ENCODE peak calls at places on chromosomes 2 and 18, in ten cellular contexts. F, W, L, T, H, D, A, N, Z and Q are unnamed samples.

GRCh38 chr2:239819974-239820555 is 205.1 kb downstream of the NDUFA10 start:
- DNase-seq in F (no peak), W (no peak), L (no peak), T (no peak), H (no peak), D (no peak), A (peak; percentile 35), N (no peak), Z (no peak), Q (no peak)

GRCh38 chr2:134181219-134181618 is 72.7 kb upstream of the MGAT5 start:
- DNase-seq in F (no peak), W (peak; percentile 75), L (no peak), T (no peak), H (no peak), D (peak; percentile 15), A (no peak), N (peak; percentile 87), Z (peak; percentile 45), Q (peak; percentile 49)

GRCh38 chr2:232588680-232589585 is 38.4 kb downstream of the EIF4E2 start:
- DNase-seq in F (no peak), W (no peak), L (no peak), T (peak; percentile 87), H (peak; percentile 66), D (no peak), A (no peak), N (no peak), Z (peak; percentile 67), Q (no peak)

GRCh38 chr2:109128466-109129355 is at the start of gene SH3RF3:
- DNase-seq in F (no peak), W (no peak), L (no peak), T (peak; percentile 23), H (peak; percentile 83), D (no peak), A (peak; percentile 57), N (peak; percentile 55), Z (no peak), Q (peak; percentile 43)

GRCh38 chr2:186827862-186828492 is 21.0 kb downstream of the ZSWIM2 start:
- DNase-seq in F (no peak), W (no peak), L (no peak), T (no peak), H (no peak), D (no peak), A (no peak), N (no peak), Z (no peak), Q (no peak)

GRCh38 chr18:58605027-58606020 is 23.6 kb downstream of the ALPK2 start:
- DNase-seq in F (no peak), W (peak; percentile 64), L (no peak), T (no peak), H (no peak), D (no peak), A (peak; percentile 61), N (no peak), Z (no peak), Q (no peak)

GRCh38 chr2:160229591-160229990 is 29.5 kb upstream of the ITGB6 start:
- DNase-seq in F (no peak), W (no peak), L (no peak), T (no peak), H (no peak), D (no peak), A (no peak), N (no peak), Z (no peak), Q (no peak)

GRCh38 chr2:146317959-146318358 is 1526.9 kb upstream of the ACVR2A start:
- DNase-seq in F (no peak), W (no peak), L (no peak), T (no peak), H (no peak), D (no peak), A (no peak), N (no peak), Z (no peak), Q (no peak)

GRCh38 chr2:3536682-3537632 is 17.6 kb upstream of the ADI1 start:
- DNase-seq in F (no peak), W (no peak), L (no peak), T (peak; percentile 43), H (peak; percentile 71), D (no peak), A (peak; percentile 83), N (no peak), Z (no peak), Q (no peak)

DNA sequence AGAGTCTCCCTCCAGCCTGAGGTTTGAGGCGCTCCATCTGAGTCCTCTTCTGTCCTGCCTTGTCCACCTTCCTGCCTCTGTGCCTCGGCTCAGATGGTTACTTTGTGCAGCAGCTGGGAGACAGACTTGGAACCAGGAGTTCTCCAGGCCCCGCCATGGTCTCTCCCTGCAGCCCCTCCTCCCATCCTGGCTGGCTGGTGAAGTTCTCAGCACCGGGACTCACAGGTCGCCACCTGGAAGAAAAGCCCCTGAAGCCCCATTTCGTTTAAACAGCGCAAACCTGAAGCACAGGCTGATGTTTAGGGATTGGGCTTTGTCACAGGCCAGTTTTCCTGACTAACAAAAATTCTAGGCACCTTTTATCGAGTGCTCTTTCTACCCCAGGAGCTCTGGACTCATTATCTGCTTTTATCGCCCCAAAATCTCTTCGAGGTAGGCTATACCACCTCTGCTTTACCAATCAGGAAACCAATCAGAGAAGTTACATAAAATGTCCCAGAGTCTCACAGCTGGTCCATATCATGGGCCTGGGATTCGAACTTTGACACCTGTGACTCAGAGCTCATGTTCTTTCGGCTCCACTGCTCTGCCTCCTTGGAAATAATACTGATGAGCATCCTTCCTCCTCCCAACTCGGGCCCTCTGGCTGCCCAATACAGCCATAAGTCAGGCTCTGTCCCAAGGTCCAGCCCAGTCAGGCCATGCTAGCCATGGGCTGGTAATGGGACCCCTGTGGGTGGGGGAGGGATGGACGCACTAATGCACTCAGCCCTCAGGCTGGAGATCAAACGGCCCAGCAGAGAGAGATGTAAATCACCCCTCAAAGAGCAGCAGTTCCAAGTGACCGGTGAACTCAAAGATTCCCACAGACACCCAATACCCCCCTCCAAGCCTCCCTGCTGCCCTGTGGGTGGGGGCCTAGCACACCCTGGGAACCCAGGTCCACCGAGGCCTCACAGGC is 60.9 kb downstream of the DDX1 start:
- DNase-seq in F (no peak), W (no peak), L (no peak), T (no peak), H (no peak), D (no peak), A (no peak), N (no peak), Z (no peak), Q (no peak)
- H3K27me3 ChIP-seq in F (no peaks in the 10 kb centered on the region), W (no peaks in the 10 kb centered on the region), L (no peaks in the 10 kb centered on the region), T (no peaks in the 10 kb centered on the region), H (no peaks in the 10 kb centered on the region), D (no peaks in the 10 kb centered on the region), A (no peaks in the 10 kb centered on the region), N (no peaks in the 10 kb centered on the region), Z (no peaks in the 10 kb centered on the region), Q (no peaks in the 10 kb centered on the region)

DNA sequence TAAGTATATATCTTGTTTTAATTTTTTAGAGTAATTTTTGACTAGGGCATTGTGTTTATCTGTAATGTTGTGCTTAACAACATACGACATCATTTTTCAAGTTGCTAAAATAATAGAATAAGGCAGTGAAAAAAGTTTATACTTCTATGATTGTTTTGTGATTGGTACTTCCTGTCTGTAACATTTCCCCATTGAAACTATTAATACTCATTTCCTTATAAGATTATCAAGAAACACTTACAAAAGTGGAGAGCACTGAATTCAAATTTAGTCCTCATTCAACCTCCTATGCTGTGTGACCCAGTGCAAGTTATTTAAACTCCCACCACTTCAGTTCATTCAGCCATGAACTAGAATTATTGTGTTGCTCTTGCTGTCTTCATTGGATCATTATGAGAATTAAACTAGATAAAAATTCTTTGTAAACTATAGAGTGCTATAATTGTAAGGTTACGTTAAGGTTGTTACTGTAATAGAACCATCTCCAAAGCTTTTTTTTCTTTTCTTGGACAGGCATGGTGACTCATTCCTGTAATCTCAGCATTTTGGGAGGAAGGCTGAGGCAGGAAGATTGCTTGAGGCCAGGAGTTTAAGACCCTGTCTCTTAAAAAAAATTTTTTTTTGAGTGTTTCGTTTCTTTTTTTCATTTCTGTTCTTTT is 2.8 kb downstream of the ETAA1 start:
- DNase-seq in F (no peak), W (no peak), L (no peak), T (no peak), H (no peak), D (no peak), A (no peak), N (no peak), Z (no peak), Q (no peak)
- H3K36me3 ChIP-seq in F (no peaks in the 10 kb centered on the region), W (peaks cover 10% of the 10 kb centered on the region), L (peaks cover 24% of the 10 kb centered on the region), T (peaks cover 2% of the 10 kb centered on the region), H (no peaks in the 10 kb centered on the region), D (peaks cover 22% of the 10 kb centered on the region), A (peaks cover 31% of the 10 kb centered on the region), N (no peaks in the 10 kb centered on the region), Z (peaks cover 5% of the 10 kb centered on the region), Q (peaks cover 52% of the 10 kb centered on the region)

GRCh38 chr2:120670771-120671480 is 64.7 kb upstream of the GLI2 start:
- DNase-seq in F (no peak), W (no peak), L (no peak), T (no peak), H (no peak), D (no peak), A (no peak), N (no peak), Z (peak; percentile 51), Q (no peak)
- H3K27me3 ChIP-seq in F (no peaks in the 10 kb centered on the region), W (no peaks in the 10 kb centered on the region), L (no peaks in the 10 kb centered on the region), T (no peaks in the 10 kb centered on the region), H (no peaks in the 10 kb centered on the region), D (no peaks in the 10 kb centered on the region), A (no peaks in the 10 kb centered on the region), N (no peaks in the 10 kb centered on the region), Z (no peaks in the 10 kb centered on the region), Q (peaks cover 3% of the 10 kb centered on the region)

GRCh38 chr2:11214770-11215169 is 59.5 kb downstream of the SLC66A3 start:
- DNase-seq in F (no peak), W (no peak), L (no peak), T (no peak), H (no peak), D (no peak), A (no peak), N (no peak), Z (no peak), Q (no peak)

GRCh38 chr2:11222845-11223244 is 67.6 kb downstream of the SLC66A3 start:
- DNase-seq in F (no peak), W (no peak), L (no peak), T (no peak), H (no peak), D (no peak), A (no peak), N (no peak), Z (no peak), Q (no peak)

GRCh38 chr2:11224887-11225286 is 69.6 kb downstream of the SLC66A3 start:
- DNase-seq in F (no peak), W (no peak), L (no peak), T (no peak), H (no peak), D (no peak), A (no peak), N (no peak), Z (no peak), Q (no peak)

GRCh38 chr2:11215407-11215806 is 60.1 kb downstream of the SLC66A3 start:
- DNase-seq in F (no peak), W (no peak), L (no peak), T (no peak), H (no peak), D (no peak), A (no peak), N (no peak), Z (no peak), Q (no peak)

DNA sequence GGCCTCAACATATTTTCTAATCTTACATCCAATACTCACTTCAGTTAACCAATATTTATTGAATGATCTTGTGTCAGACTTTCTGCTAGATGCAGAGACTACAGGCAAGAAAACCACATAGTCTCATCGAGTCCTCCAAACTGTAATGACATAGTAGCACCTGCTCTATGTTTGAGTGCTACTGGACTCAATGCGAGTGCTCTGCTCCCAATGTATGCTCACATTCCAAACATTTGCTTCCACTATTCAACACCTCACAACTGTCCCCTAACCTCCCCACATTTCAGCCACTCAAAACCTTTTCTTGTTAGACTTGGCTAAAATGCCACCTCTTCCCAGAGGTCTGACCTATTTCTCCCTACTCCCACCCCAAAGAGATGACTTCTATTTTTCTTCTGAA is 65.2 kb downstream of the SLC66A3 start:
- DNase-seq in F (no peak), W (no peak), L (no peak), T (no peak), H (no peak), D (no peak), A (no peak), N (no peak), Z (no peak), Q (no peak)
- H3K36me3 ChIP-seq in F (peaks cover 6% of the 10 kb centered on the region), W (peaks cover 9% of the 10 kb centered on the region), L (peaks cover 28% of the 10 kb centered on the region), T (peaks cover 14% of the 10 kb centered on the region), H (peaks cover 2% of the 10 kb centered on the region), D (peaks cover 43% of the 10 kb centered on the region), A (peaks cover 60% of the 10 kb centered on the region), N (no peaks in the 10 kb centered on the region), Z (no peaks in the 10 kb centered on the region), Q (peaks cover 47% of the 10 kb centered on the region)